ENCODE peak calls at places on chromosomes 6 and 20, in four cellular contexts. J is neural progenitor cell; S is CD8-positive, alpha-beta memory T cell; M is thyroid gland. D is an unnamed sample. For H3K4me1, the result is how much of the 10 kb centered on the place peaks cover.

GRCh38 chr6:117817992-117818391 is 89.1 kb upstream of the SLC35F1 start:
- DNase-seq in J (no peak), S (no peak), M (no peak), D (no peak)

GRCh38 chr20:37379967-37380828 is 34.3 kb downstream of the SRC start:
- DNase-seq in J (no peak), S (no peak), M (no peak), D (no peak)

GRCh38 chr6:151196571-151196970 is 43.2 kb upstream of the AKAP12 start:
- DNase-seq in J (no peak), S (no peak), M (no peak), D (no peak)

GRCh38 chr6:107713214-107713962 is 110.7 kb downstream of the SCML4 start:
- DNase-seq in J (no peak), S (no peak), M (no peak), D (no peak)

GRCh38 chr20:63696628-63697356 is at the start of gene TNFRSF6B:
- DNase-seq in J (no peak), S (peak), M (no peak), D (no peak)

GRCh38 chr20:10511166-10511506 is 76.0 kb downstream of the SLX4IP start:
- DNase-seq in J (no peak), S (no peak), M (no peak), D (no peak)

GRCh38 chr6:82877213-82878195 is 188.1 kb downstream of the UBE3D start:
- DNase-seq in J (no peak), S (no peak), M (no peak), D (no peak)

GRCh38 chr20:12970372-12970821 is 38.4 kb upstream of the SPTLC3 start:
- DNase-seq in J (peak), S (no peak), M (peak), D (no peak)

DNA sequence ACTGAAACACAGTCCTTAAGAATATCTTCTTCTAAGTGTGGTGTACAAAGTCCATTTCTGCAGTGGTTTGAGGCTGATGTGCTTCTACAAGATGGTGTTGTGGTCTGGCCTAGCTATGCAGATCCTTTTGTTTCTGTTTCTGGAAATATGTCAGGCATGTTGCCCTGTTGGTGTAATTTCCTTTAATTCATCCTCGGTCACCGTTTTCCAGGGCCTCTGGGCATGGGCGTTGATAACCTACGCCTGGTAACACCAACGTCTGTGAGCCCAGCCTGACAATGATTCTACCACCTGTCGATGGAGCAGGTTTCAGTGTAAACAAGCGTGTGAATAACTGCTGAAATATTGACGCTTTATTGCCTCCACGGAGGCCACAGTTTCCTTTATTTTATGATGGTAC is 33.3 kb upstream of the AFDN start:
- DNase-seq in J (no peak), S (no peak), M (no peak), D (no peak)
- H3K4me1 ChIP-seq in J (under half), S (under half), M (under half), D (under half)

DNA sequence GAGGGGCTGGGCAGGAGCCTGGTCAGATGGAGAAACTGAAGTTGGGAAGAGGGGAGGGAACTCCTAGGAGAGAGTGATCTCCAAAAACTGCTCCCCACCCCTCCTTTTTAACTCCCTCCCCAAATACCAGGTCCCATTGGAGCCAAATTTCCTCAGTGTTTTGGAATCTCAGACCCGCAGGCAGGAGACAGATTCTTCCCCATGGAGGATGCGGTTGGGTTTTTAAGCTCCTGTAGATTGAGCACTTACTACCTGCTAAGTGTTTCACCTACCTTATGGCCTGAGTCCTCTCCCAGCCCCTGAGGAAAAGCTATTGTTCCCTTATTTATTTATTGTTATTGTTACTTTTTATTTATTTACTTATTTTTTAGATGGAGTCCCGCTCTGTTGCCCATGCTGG is 73.2 kb downstream of the CEBPB start:
- DNase-seq in J (no peak), S (no peak), M (no peak), D (no peak)
- H3K4me1 ChIP-seq in J (under half), S (under half), M (under half), D (under half)

GRCh38 chr6:11272491-11273192 is 40.2 kb upstream of the NEDD9 start:
- DNase-seq in J (no peak), S (no peak), M (peak), D (no peak)
- H3K4me1 ChIP-seq in J (under half), S (under half), M (under half), D (under half)

DNA sequence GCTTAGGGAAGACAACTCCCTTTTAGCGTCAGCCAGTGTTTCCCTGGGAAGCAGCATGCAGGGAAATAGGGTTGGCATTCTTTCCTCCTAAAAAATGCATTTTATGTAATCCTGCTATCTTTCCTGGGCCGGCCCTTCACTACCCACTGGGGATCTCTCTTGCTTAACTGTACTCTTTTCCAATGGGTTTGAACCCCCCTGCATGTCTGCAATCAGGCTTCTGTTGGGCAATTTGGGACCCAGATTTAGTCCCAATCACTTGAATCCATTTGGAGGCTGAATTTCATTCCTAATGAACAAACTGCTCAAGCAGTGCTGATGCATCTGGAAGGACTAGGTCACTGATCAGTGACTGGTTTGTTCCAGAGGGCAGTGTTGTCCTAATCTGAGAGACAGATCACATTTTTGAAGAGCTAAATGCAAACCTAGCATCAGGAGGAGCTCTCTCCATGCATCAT is 151.9 kb downstream of the TSHZ2 start:
- DNase-seq in J (no peak), S (no peak), M (peak), D (no peak)
- H3K4me1 ChIP-seq in J (under half), S (under half), M (under half), D (under half)

GRCh38 chr6:44257753-44258324 is 511 bp upstream of the SLC35B2 start:
- DNase-seq in J (no peak), S (no peak), M (no peak), D (no peak)
- H3K4me1 ChIP-seq in J (under half), S (under half), M (under half), D (under half)

GRCh38 chr6:123042412-123042811 is 46.4 kb downstream of the CLVS2 start:
- DNase-seq in J (no peak), S (no peak), M (no peak), D (no peak)
- H3K4me1 ChIP-seq in J (under half), S (under half), M (under half), D (under half)

GRCh38 chr20:50013976-50014375 is 31.2 kb downstream of the SNAI1 start:
- DNase-seq in J (no peak), S (no peak), M (no peak), D (no peak)
- H3K4me1 ChIP-seq in J (under half), S (under half), M (under half), D (under half)

GRCh38 chr6:13422601-13423247 is 64.7 kb downstream of the GFOD1 start:
- DNase-seq in J (peak), S (no peak), M (peak), D (no peak)
- H3K4me1 ChIP-seq in J (under half), S (under half), M (half or more), D (half or more)

D was measured in thoracic aorta.